ENCODE peak calls at places on chromosome 1, in nine cellular contexts. W, M, F, P, X, K, G, B and O are unnamed samples.
A peak's percentile ranks its signal among the peaks of the same experiment; 100 is the strongest.

GRCh38 chr1:205565799-205566198 is 61.3 kb downstream of the CDK18 start:
- ATAC-seq in M (peak; percentile 76), B (no peak), W (no peak), G (no peak), K (no peak), F (no peak), X (no peak), P (no peak), O (no peak)

GRCh38 chr1:44632511-44633072 is 41.7 kb downstream of the TMEM53 start:
- ATAC-seq in X (no peak), B (no peak), W (no peak), K (peak; percentile 2), G (no peak), M (no peak), P (peak; percentile 8), F (no peak), O (no peak)

GRCh38 chr1:74517599-74518051 is 5.2 kb upstream of the LRRC53 start:
- ATAC-seq in K (no peak), G (no peak), P (no peak), B (no peak), W (no peak), F (no peak), X (no peak), M (no peak), O (no peak)

GRCh38 chr1:47906009-47906432 is 91.2 kb downstream of the TRABD2B start:
- ATAC-seq in B (no peak), W (peak; percentile 50), K (peak; percentile 80), G (no peak), X (no peak), F (peak; percentile 44), M (peak; percentile 48), P (no peak), O (peak; percentile 50)

GRCh38 chr1:30783244-30783915 is 25.8 kb upstream of the LAPTM5 start:
- ATAC-seq in M (no peak), F (peak; percentile 58), K (no peak), X (peak; percentile 19), B (peak; percentile 26), G (peak; percentile 25), W (no peak), P (peak; percentile 2), O (no peak)

GRCh38 chr1:164591858-164592257 is 32.9 kb downstream of the PBX1 start:
- ATAC-seq in F (no peak), B (no peak), K (no peak), P (no peak), X (no peak), M (peak; percentile 52), G (no peak), W (no peak), O (no peak)

GRCh38 chr1:160369087-160369486 is 2.2 kb downstream of the NHLH1 start:
- ATAC-seq in P (no peak), B (no peak), G (no peak), M (no peak), W (no peak), F (no peak), K (no peak), X (no peak), O (no peak)

GRCh38 chr1:51715369-51715768 is 98.5 kb downstream of the OSBPL9 start:
- ATAC-seq in W (no peak), M (no peak), F (no peak), P (no peak), B (no peak), X (no peak), G (no peak), K (no peak), O (no peak)

GRCh38 chr1:35030338-35031102 is 1.2 kb downstream of the ZMYM6 start:
- ATAC-seq in M (no peak), G (no peak), X (no peak), W (no peak), F (peak; percentile 38), K (no peak), P (no peak), B (no peak), O (no peak)

GRCh38 chr1:93874025-93874651 is 4.9 kb downstream of the DNTTIP2 start:
- ATAC-seq in X (no peak), K (peak; percentile 50), B (no peak), P (peak; percentile 32), W (no peak), F (no peak), M (no peak), G (peak; percentile 33), O (no peak)

GRCh38 chr1:198267921-198268320 is 111.1 kb downstream of the NEK7 start:
- ATAC-seq in K (no peak), B (no peak), F (no peak), G (no peak), M (no peak), X (no peak), W (peak; percentile 22), P (no peak), O (no peak)

GRCh38 chr1:198267056-198267455 is 110.3 kb downstream of the NEK7 start:
- ATAC-seq in G (no peak), M (no peak), X (no peak), K (no peak), F (no peak), W (no peak), B (no peak), P (no peak), O (no peak)

GRCh38 chr1:198261886-198262285 is 105.1 kb downstream of the NEK7 start:
- ATAC-seq in F (no peak), K (no peak), G (no peak), M (no peak), B (no peak), X (no peak), P (no peak), W (no peak), O (no peak)

GRCh38 chr1:198265073-198265661 is 108.4 kb downstream of the NEK7 start:
- ATAC-seq in X (peak; percentile 88), F (no peak), W (peak; percentile 94), K (no peak), P (no peak), B (peak; percentile 55), M (peak; percentile 53), G (no peak), O (no peak)

GRCh38 chr1:198264271-198264670 is 107.5 kb downstream of the NEK7 start:
- ATAC-seq in M (no peak), B (no peak), P (no peak), K (no peak), G (no peak), W (no peak), F (no peak), X (no peak), O (no peak)
- H3K4me1 ChIP-seq in M (peaks cover 15% of the 10 kb centered on the region), B (peaks cover 10% of the 10 kb centered on the region), P (no peaks in the 10 kb centered on the region), K (no peaks in the 10 kb centered on the region), G (no peaks in the 10 kb centered on the region), W (peaks cover 1% of the 10 kb centered on the region), F (peaks cover 5% of the 10 kb centered on the region), X (peaks cover 56% of the 10 kb centered on the region), O (no peaks in the 10 kb centered on the region)

GRCh38 chr1:12173631-12174121 is 6.9 kb downstream of the TNFRSF1B start:
- ATAC-seq in P (no peak), W (no peak), B (peak; percentile 37), X (peak; percentile 57), M (no peak), G (peak; percentile 2), F (peak; percentile 51), K (no peak), O (peak; percentile 27)

GRCh38 chr1:12176298-12177118 is 9.7 kb downstream of the TNFRSF1B start:
- ATAC-seq in B (no peak), P (no peak), F (no peak), W (no peak), M (no peak), G (no peak), K (no peak), X (no peak), O (no peak)

GRCh38 chr1:12174789-12175455 is 8.1 kb downstream of the TNFRSF1B start:
- ATAC-seq in F (no peak), P (peak; percentile 34), B (peak; percentile 45), M (peak; percentile 16), G (peak; percentile 6), W (peak; percentile 26), X (peak; percentile 34), K (peak; percentile 26), O (no peak)

GRCh38 chr1:12177156-12177998 is 10.6 kb downstream of the TNFRSF1B start:
- ATAC-seq in M (no peak), F (no peak), G (no peak), B (no peak), X (no peak), K (no peak), W (no peak), P (peak; percentile 43), O (no peak)

DNA sequence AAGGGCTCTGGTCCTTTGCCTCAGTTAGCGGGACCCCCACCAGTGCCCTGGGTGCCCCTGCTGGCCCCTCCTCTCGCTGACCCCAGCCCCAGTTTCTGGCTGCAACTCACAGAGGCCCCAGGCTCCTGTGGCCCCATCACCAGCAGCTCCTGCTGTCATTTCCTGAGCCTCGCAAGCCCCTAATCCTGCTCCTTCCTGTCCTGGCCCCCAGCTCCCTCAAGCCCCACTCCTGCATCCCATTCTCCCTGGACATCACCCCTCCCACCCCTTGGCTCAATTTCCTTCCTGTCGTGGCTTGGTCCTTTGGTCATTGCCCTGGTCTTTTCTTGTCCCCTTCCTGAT is 8.6 kb downstream of the TNFRSF1B start:
- ATAC-seq in B (no peak), F (no peak), X (no peak), M (no peak), W (no peak), P (no peak), G (no peak), K (no peak), O (no peak)
- H3K4me1 ChIP-seq in B (peaks cover 17% of the 10 kb centered on the region), F (peaks cover 96% of the 10 kb centered on the region), X (peaks cover 95% of the 10 kb centered on the region), M (peaks cover 12% of the 10 kb centered on the region), W (peaks cover 22% of the 10 kb centered on the region), P (peaks cover 9% of the 10 kb centered on the region), G (no peaks in the 10 kb centered on the region), K (peaks cover 19% of the 10 kb centered on the region), O (no peaks in the 10 kb centered on the region)

GRCh38 chr1:115432061-115432460 is 94.0 kb upstream of the NGF start:
- ATAC-seq in B (no peak), G (no peak), F (peak; percentile 42), M (no peak), P (no peak), K (no peak), X (peak; percentile 50), W (no peak), O (peak; percentile 23)
- H3K4me1 ChIP-seq in B (no peaks in the 10 kb centered on the region), G (no peaks in the 10 kb centered on the region), F (no peaks in the 10 kb centered on the region), M (no peaks in the 10 kb centered on the region), P (peaks cover 12% of the 10 kb centered on the region), K (no peaks in the 10 kb centered on the region), X (no peaks in the 10 kb centered on the region), W (peaks cover 3% of the 10 kb centered on the region), O (no peaks in the 10 kb centered on the region)

GRCh38 chr1:88982055-88982454 is 10.4 kb downstream of the KYAT3 start:
- ATAC-seq in F (no peak), M (no peak), K (no peak), X (no peak), P (no peak), G (no peak), W (no peak), B (no peak), O (no peak)

GRCh38 chr1:88984553-88984945 is 7.9 kb downstream of the KYAT3 start:
- ATAC-seq in X (no peak), W (no peak), P (no peak), G (no peak), M (no peak), K (no peak), B (peak; percentile 15), F (peak; percentile 11), O (peak; percentile 6)

GRCh38 chr1:88985033-88985432 is 7.4 kb downstream of the KYAT3 start:
- ATAC-seq in M (peak; percentile 94), X (peak; percentile 89), G (peak; percentile 84), P (peak; percentile 44), B (peak; percentile 56), W (peak; percentile 95), F (peak; percentile 83), K (peak; percentile 92), O (peak; percentile 51)

GRCh38 chr1:88983791-88984552 is 8.5 kb downstream of the KYAT3 start:
- ATAC-seq in B (peak; percentile 76), P (peak; percentile 74), G (peak; percentile 55), M (peak; percentile 40), X (peak; percentile 71), K (peak; percentile 70), W (peak; percentile 51), F (peak; percentile 84), O (no peak)

GRCh38 chr1:88985692-88986091 is 6.7 kb downstream of the KYAT3 start:
- ATAC-seq in P (no peak), K (no peak), X (no peak), B (no peak), W (no peak), M (no peak), F (no peak), G (no peak), O (no peak)
- H3K4me1 ChIP-seq in P (peaks cover 17% of the 10 kb centered on the region), K (peaks cover 71% of the 10 kb centered on the region), X (peaks cover 46% of the 10 kb centered on the region), B (peaks cover under 1% of the 10 kb centered on the region), W (peaks cover 5% of the 10 kb centered on the region), M (peaks cover 89% of the 10 kb centered on the region), F (peaks cover 36% of the 10 kb centered on the region), G (no peaks in the 10 kb centered on the region), O (peaks cover 3% of the 10 kb centered on the region)